ENCODE peak calls at places on chromosomes 13 and 19, in seven cellular contexts. A, R, O, Y, S, L and B are unnamed samples.

GRCh38 chr19:34134190-34135032 is 37.9 kb upstream of the LSM14A start:
- DNase-seq in S (peak; percentile 81), Y (peak; percentile 88), R (peak; percentile 47), A (peak; percentile 73), O (peak; percentile 22), L (peak; percentile 93), B (peak; percentile 83)

GRCh38 chr13:111929036-111929616 is 137.8 kb upstream of the SOX1 start:
- DNase-seq in L (no peak), Y (no peak), R (no peak), O (no peak), A (no peak), S (no peak), B (no peak)

GRCh38 chr19:58557253-58558065 is 952 bp downstream of the UBE2M start:
- DNase-seq in R (no peak), O (no peak), S (no peak), A (no peak), L (no peak), Y (peak; percentile 47), B (no peak)

GRCh38 chr13:109654341-109655205 is 131.8 kb downstream of the IRS2 start:
- DNase-seq in S (no peak), R (no peak), O (no peak), A (peak; percentile 37), L (no peak), Y (no peak), B (no peak)

GRCh38 chr19:49896863-49897621 is at the start of gene IL4I1:
- DNase-seq in S (peak; percentile 73), O (no peak), A (no peak), R (peak; percentile 42), L (peak; percentile 45), Y (no peak), B (no peak)

GRCh38 chr19:48353682-48354081 is 10.1 kb downstream of the TMEM143 start:
- DNase-seq in L (no peak), S (no peak), Y (no peak), R (peak; percentile 33), O (no peak), A (no peak), B (no peak)

GRCh38 chr19:3503036-3503572 is 2.6 kb upstream of the DOHH start:
- DNase-seq in R (peak; percentile 78), Y (peak; percentile 93), S (no peak), A (no peak), O (no peak), L (no peak), B (peak; percentile 56)

GRCh38 chr13:29582171-29582570 is 13.3 kb downstream of the SLC7A1 start:
- DNase-seq in O (no peak), L (peak; percentile 83), R (no peak), S (no peak), Y (no peak), A (no peak), B (peak; percentile 32)

GRCh38 chr13:113080901-113081521 is 24.6 kb upstream of the F7 start:
- DNase-seq in Y (no peak), S (no peak), R (no peak), O (no peak), L (no peak), A (no peak), B (no peak)

GRCh38 chr13:91719033-91719432 is 320.6 kb downstream of the GPC5 start:
- DNase-seq in S (peak; percentile 7), Y (peak; percentile 44), R (peak; percentile 14), O (no peak), A (no peak), L (no peak), B (no peak)

GRCh38 chr13:80334582-80335260 is 6.2 kb downstream of the SPRY2 start:
- DNase-seq in A (no peak), O (no peak), S (peak; percentile 24), Y (no peak), R (peak; percentile 43), L (no peak), B (no peak)

GRCh38 chr13:112132142-112132541 is 65.2 kb downstream of the SOX1 start:
- DNase-seq in A (no peak), L (no peak), Y (no peak), R (no peak), S (no peak), O (no peak), B (no peak)

GRCh38 chr19:32675720-32676185 is at the start of gene RGS9BP:
- DNase-seq in R (peak; percentile 59), O (no peak), Y (peak; percentile 90), S (peak; percentile 62), A (peak; percentile 75), L (peak; percentile 87), B (peak; percentile 79)

GRCh38 chr13:99859178-99860177 is 112.1 kb downstream of the ZIC5 start:
- DNase-seq in R (no peak), O (no peak), A (no peak), S (no peak), L (peak; percentile 31), Y (no peak), B (no peak)

GRCh38 chr19:52142001-52142595 is 2.4 kb upstream of the ZNF616 start:
- DNase-seq in S (no peak), A (peak; percentile 34), L (no peak), O (no peak), Y (no peak), R (no peak), B (no peak)

GRCh38 chr13:94967183-94968039 is 255.1 kb upstream of the SOX21 start:
- DNase-seq in A (no peak), O (no peak), S (peak; percentile 12), L (no peak), Y (no peak), R (no peak), B (no peak)

GRCh38 chr19:3129112-3129511 is 6.7 kb upstream of the GNA15 start:
- DNase-seq in O (no peak), S (peak; percentile 74), A (no peak), L (no peak), R (peak; percentile 71), Y (peak; percentile 46), B (no peak)

GRCh38 chr19:1570836-1571235 is 2.7 kb upstream of the MEX3D start:
- DNase-seq in R (no peak), S (no peak), L (no peak), A (no peak), O (no peak), Y (no peak), B (no peak)
- TF ChIP-seq POLR2A in R (no peak), S (no peak), L (no peak), A (no peak), O (no peak), Y (no peak), B (no peak)

DNA sequence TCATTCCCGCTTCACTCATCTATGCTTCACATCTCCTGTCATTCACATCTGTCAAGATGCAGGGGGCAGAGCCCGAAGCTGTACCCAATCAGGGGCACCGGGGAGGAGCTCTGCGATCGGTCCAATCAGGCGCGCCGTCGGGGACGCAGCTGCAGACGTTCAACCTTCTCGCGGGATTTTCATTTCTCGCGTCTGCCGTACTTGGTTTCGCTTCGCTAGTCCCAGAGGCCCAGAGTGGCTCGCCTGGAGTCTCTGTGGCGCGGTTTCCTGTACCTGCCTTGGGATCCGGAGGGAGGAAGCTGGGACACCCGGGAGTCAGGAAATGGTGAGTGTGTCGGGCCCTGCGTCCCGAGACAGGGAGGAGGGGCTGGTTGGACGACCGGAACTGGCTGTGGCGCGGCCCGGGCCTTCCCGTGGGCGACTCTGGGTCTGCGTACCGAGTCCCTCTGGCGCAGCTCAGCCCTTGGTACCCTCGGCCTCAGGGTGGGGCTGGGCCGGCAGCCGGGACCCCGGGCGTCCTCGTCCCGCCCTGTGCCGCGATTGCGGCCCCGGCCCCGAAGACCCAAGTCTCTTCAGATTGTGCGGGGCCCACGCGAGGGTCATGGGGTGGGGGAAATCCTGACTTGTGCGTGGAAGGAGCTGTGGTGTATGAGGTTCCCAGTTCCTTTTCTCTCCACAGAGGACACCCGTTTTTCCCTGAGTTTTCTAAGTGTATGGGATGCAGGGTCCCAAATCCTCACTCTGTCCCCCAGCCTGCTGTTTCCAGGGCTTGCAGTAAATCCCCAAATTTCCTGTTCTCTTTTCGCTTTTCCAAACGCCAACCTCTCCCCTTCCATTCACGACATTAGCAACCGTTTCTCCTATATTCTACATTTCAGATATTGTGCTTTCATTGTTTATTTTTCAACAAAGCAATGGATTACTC is at the start of gene ZNF136:
- DNase-seq in A (peak; percentile 93), L (peak; percentile 96), S (peak; percentile 96), R (peak; percentile 95), O (peak; percentile 75), Y (peak; percentile 97), B (peak; percentile 97)
- TF ChIP-seq POLR2A in A (peak; percentile 11), L (peak; percentile 83), S (peak; percentile 70), R (peak; percentile 91), O (peak; percentile 61), Y (peak; percentile 93), B (peak; percentile 45)

GRCh38 chr19:42297034-42297433 is 4.9 kb upstream of the PRR19 start:
- DNase-seq in S (no peak), Y (no peak), O (no peak), A (no peak), L (no peak), R (no peak), B (no peak)

GRCh38 chr19:42295342-42295741 is 6.6 kb upstream of the PRR19 start:
- DNase-seq in L (no peak), S (no peak), A (no peak), O (no peak), Y (no peak), R (no peak), B (no peak)

GRCh38 chr19:42293966-42294365 is 8.0 kb upstream of the PRR19 start:
- DNase-seq in O (no peak), R (no peak), L (no peak), A (no peak), S (no peak), Y (peak; percentile 23), B (no peak)

GRCh38 chr19:42294471-42295137 is 7.3 kb upstream of the PRR19 start:
- DNase-seq in S (no peak), Y (peak; percentile 28), A (no peak), R (no peak), L (no peak), O (no peak), B (no peak)

DNA sequence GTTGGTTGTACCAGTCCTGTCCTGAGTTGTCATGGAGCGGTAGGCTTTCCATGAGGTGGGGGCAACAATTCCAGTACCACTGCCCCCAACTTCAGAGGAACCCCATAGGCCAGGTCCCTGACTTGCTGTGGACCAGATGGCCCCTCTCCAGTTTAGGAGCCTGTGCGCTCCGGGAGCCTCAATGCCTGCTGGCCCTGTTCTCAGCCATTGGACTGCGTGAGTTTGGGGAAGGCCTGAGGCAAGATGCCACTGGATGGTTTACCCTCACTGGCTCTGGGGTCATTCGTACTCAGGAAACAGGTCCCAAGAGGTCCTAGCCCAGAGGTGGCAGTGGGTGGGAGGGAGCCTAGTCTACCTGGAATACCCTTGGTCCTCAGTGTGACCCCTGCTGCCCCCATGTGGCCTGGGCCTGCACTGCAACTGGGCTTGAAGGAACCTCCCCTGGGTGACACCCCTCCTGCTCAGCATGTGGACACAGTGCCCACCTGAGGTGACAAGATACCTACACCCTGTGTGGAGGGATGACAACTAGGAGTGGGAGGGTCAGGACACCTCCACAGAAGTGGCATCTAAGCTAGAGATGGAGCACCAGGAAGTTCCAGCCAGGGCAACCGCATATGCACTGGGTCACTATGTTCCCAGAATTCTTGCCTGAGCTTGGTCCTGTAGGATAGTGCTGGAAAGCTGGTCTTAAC is 6.0 kb upstream of the PRR19 start:
- DNase-seq in S (peak; percentile 72), R (peak; percentile 41), Y (peak; percentile 91), A (peak; percentile 83), O (no peak), L (peak; percentile 89), B (peak; percentile 93)
- TF ChIP-seq POLR2A in S (no peak), R (no peak), Y (no peak), A (no peak), O (no peak), L (no peak), B (no peak)

DNA sequence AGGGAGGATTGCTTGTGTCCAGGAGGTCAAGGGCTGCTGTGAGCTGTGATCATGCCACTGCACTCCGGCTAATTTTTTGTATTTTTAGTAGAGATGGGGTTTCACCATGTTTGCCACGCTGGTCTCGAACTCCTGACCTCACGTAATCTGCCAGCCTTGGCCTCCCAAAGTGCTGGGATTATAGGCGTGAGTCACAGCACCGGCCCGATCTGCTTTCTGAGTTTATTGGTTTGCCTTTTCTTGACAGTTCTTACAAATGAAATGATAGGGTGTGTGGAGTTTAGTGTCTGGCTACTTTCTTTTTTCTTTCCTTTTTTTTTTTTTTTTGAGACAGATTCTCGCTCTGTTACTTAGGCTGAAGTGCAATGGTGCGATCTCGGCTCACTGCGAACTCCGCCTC is 848 bp downstream of the C19orf44 start:
- DNase-seq in L (no peak), A (no peak), O (no peak), S (no peak), Y (no peak), R (no peak), B (no peak)
- TF ChIP-seq POLR2A in L (no peak), A (no peak), O (no peak), S (no peak), Y (no peak), R (no peak), B (no peak)